ENCODE peak calls at places on chromosomes 2 and 18, in ten cellular contexts. Y is BE2C, H is esophagus squamous epithelium, N is IMR-90, I is right lobe of liver, G is left ventricle myocardium inferior, W is tibial nerve, M is sigmoid colon, R is colonic mucosa, T is breast epithelium. A is an unnamed sample.

GRCh38 chr2:64329848-64330247 is 124.1 kb upstream of the LGALSL start:
- DNase-seq in Y (no peak), H (no peak), N (peak; percentile 4), I (no peak), G (peak; percentile 27), W (no peak), M (no peak), R (peak; percentile 80), T (no peak), A (no peak)

GRCh38 chr2:73257021-73257420 is 22.9 kb downstream of the CCT7 start:
- DNase-seq in Y (no peak), H (no peak), N (no peak), I (no peak), G (no peak), W (no peak), M (no peak), R (no peak), T (no peak), A (no peak)

GRCh38 chr2:66389651-66390131 is 45.2 kb upstream of the MEIS1 start:
- DNase-seq in Y (no peak), H (no peak), N (no peak), I (no peak), G (no peak), W (no peak), M (no peak), R (peak; percentile 17), T (no peak), A (no peak)

GRCh38 chr2:39488450-39488849 is 51.4 kb upstream of the MAP4K3 start:
- DNase-seq in Y (no peak), H (no peak), N (peak; percentile 95), I (no peak), G (no peak), W (no peak), M (peak; percentile 69), R (no peak), T (no peak), A (no peak)

GRCh38 chr2:96345868-96346452 is 10.4 kb downstream of the NCAPH start:
- DNase-seq in Y (no peak), H (no peak), N (no peak), I (no peak), G (no peak), W (no peak), M (no peak), R (no peak), T (no peak), A (no peak)

GRCh38 chr2:11430729-11431128 is 35.2 kb downstream of the E2F6 start:
- DNase-seq in Y (no peak), H (no peak), N (no peak), I (no peak), G (no peak), W (no peak), M (no peak), R (no peak), T (no peak), A (no peak)

GRCh38 chr18:79442508-79443221 is 46.9 kb downstream of the NFATC1 start:
- DNase-seq in Y (no peak), H (no peak), N (no peak), I (no peak), G (no peak), W (peak; percentile 31), M (no peak), R (no peak), T (no peak), A (no peak)

GRCh38 chr18:3814840-3815239 is 364.9 kb downstream of the TGIF1 start:
- DNase-seq in Y (no peak), H (no peak), N (peak; percentile 74), I (no peak), G (no peak), W (no peak), M (no peak), R (no peak), T (no peak), A (no peak)

GRCh38 chr18:58135170-58135569 is 91.1 kb downstream of the NEDD4L start:
- DNase-seq in Y (no peak), H (no peak), N (peak; percentile 95), I (no peak), G (no peak), W (no peak), M (no peak), R (no peak), T (no peak), A (peak; percentile 85)

GRCh38 chr2:54557601-54558187 is 101.6 kb downstream of the SPTBN1 start:
- DNase-seq in Y (peak; percentile 57), H (peak; percentile 12), N (no peak), I (peak; percentile 81), G (peak; percentile 56), W (peak; percentile 46), M (peak; percentile 73), R (peak; percentile 85), T (peak; percentile 57), A (no peak)

GRCh38 chr18:78794031-78794430 is 185.6 kb upstream of the SALL3 start:
- DNase-seq in Y (no peak), H (no peak), N (no peak), I (no peak), G (no peak), W (no peak), M (peak; percentile 36), R (no peak), T (no peak), A (no peak)

GRCh38 chr2:217934321-217935131 is 68.3 kb downstream of the TNS1 start:
- DNase-seq in Y (no peak), H (no peak), N (peak; percentile 96), I (peak; percentile 73), G (peak; percentile 73), W (peak; percentile 65), M (peak; percentile 93), R (peak; percentile 47), T (no peak), A (peak; percentile 47)

GRCh38 chr2:236489895-236490404 is 79.7 kb upstream of the ACKR3 start:
- DNase-seq in Y (no peak), H (no peak), N (no peak), I (no peak), G (no peak), W (no peak), M (no peak), R (no peak), T (no peak), A (no peak)

GRCh38 chr2:148888003-148888501 is 13.0 kb downstream of the KIF5C start:
- DNase-seq in Y (peak; percentile 42), H (no peak), N (no peak), I (no peak), G (no peak), W (no peak), M (no peak), R (no peak), T (no peak), A (no peak)

GRCh38 chr2:239594772-239595608 is 194.2 kb upstream of the HDAC4 start:
- DNase-seq in Y (no peak), H (no peak), N (no peak), I (peak; percentile 31), G (no peak), W (no peak), M (peak; percentile 41), R (peak; percentile 9), T (peak; percentile 39), A (no peak)

GRCh38 chr2:174399171-174399570 is 3.6 kb downstream of the SCRN3 start:
- DNase-seq in Y (no peak), H (no peak), N (peak; percentile 54), I (no peak), G (no peak), W (no peak), M (no peak), R (no peak), T (no peak), A (no peak)

GRCh38 chr2:45237128-45237527 is 227.9 kb upstream of the SIX2 start:
- DNase-seq in Y (no peak), H (no peak), N (peak; percentile 55), I (no peak), G (no peak), W (no peak), M (no peak), R (no peak), T (no peak), A (no peak)
- H3K4me3 ChIP-seq in Y (no peak overlapping the region), H (no peak overlapping the region), N (no peak overlapping the region), I (no peak overlapping the region), G (no peak overlapping the region), W (no peak overlapping the region), M (no peak overlapping the region), R (no peak overlapping the region), T (no peak overlapping the region), A (no peak overlapping the region)

GRCh38 chr18:42137671-42138375 is 182.8 kb downstream of the PIK3C3 start:
- DNase-seq in Y (no peak), H (no peak), N (no peak), I (no peak), G (no peak), W (no peak), M (no peak), R (no peak), T (no peak), A (no peak)

GRCh38 chr18:42141439-42141838 is 186.4 kb downstream of the PIK3C3 start:
- DNase-seq in Y (peak; percentile 5), H (no peak), N (peak; percentile 2), I (no peak), G (no peak), W (no peak), M (no peak), R (no peak), T (no peak), A (no peak)
- TF ChIP-seq CTCF in Y (peak; percentile 31), H (no peak), N (no peak), I (no peak), G (no peak), W (no peak), M (no peak), R (no peak), T (no peak), A (no peak)

DNA sequence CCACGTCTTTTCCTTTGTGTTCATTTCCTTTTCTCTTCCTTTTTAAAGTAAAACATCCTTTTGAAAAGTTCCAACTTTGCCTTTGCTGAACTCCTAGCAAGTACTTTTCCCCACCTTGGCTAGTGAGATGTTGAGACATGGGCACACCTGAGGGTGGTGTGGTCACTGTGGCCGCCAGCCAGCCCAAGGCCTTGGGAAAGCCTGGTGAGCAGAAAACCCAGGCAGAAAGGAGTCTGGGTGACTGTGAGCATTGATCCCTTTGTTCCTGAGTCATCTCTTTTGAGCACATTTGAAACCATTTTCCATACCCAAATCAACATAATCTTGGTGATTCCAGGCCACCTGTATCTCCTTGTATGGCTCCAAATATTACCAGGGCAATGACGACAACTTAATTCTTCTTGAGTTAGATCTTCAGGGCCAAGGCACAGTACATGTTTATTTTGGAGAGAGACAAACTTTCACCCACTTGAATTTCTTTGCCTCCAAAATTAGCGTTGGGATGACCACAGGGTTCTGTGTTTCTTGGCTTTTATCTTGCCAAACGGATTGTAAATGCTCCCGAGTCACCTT is 14.5 kb downstream of the EPAS1 start:
- DNase-seq in Y (no peak), H (no peak), N (no peak), I (no peak), G (no peak), W (no peak), M (no peak), R (no peak), T (no peak), A (no peak)
- H3K27me3 ChIP-seq in Y (no peaks in the 10 kb centered on the region), H (no peaks in the 10 kb centered on the region), N (no peaks in the 10 kb centered on the region), I (no peaks in the 10 kb centered on the region), G (no peaks in the 10 kb centered on the region), W (no peaks in the 10 kb centered on the region), M (no peaks in the 10 kb centered on the region), R (no peaks in the 10 kb centered on the region), T (no peaks in the 10 kb centered on the region), A (no peaks in the 10 kb centered on the region)

DNA sequence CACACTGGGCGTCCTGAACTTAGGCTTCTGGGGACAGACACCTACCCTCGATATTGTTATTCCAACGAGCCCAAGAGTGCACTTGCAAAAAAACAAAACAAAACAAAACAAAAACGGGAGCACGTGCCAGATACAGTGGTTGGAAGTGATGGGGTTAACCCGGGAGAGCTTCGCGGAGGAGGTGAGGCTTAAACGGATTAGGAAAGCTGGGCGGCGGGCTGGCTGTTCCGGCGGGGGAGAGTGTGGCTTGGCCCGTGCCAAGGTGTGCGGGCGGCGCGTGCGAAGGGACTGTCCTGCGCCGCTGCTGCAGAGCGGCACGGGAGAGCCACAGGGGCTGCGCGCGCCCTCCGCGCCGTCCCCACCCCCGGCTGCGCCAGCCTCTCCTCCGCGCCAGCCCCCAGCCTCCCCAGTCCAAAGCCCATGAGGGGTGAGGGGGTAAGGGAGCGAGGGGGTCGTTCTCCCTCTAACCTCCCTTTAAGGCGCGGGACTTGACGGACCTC is 1.5 kb upstream of the SLC30A3 start:
- DNase-seq in Y (no peak), H (no peak), N (no peak), I (no peak), G (no peak), W (no peak), M (no peak), R (no peak), T (no peak), A (no peak)
- H3K4me3 ChIP-seq in Y (peak overlapping the region; percentile 66), H (peak overlapping the region; percentile 61), N (no peak overlapping the region), I (no peak overlapping the region), G (peak overlapping the region; percentile 78), W (no peak overlapping the region), M (peak overlapping the region; percentile 26), R (peak overlapping the region; percentile 19), T (peak overlapping the region; percentile 59), A (no peak overlapping the region)